ENCODE peak calls at places on chromosomes 16 and 17, in five cellular contexts. One of them, this sample, is unnamed.

GRCh38 chr16:4293822-4294457 is 21.1 kb upstream of the TFAP4 start:
- DNase-seq in H1: peak; percentile 82
- DNase-seq in trophoblast cell: no peak
- DNase-seq in H9: peak; percentile 91
- DNase-seq in mesenchymal stem cell: peak; percentile 88
- DNase-seq in this sample: no peak

GRCh38 chr16:104828-105374 is 26.9 kb downstream of the MPG start:
- DNase-seq in H1: no peak
- DNase-seq in trophoblast cell: no peak
- DNase-seq in H9: no peak
- DNase-seq in mesenchymal stem cell: no peak
- DNase-seq in this sample: no peak

GRCh38 chr17:65123757-65124675 is 13.2 kb upstream of the RGS9 start:
- DNase-seq in H1: no peak
- DNase-seq in trophoblast cell: no peak
- DNase-seq in H9: no peak
- DNase-seq in mesenchymal stem cell: peak; percentile 33
- DNase-seq in this sample: no peak

GRCh38 chr17:49343273-49343672 is 18.8 kb downstream of the ZNF652 start:
- DNase-seq in H1: no peak
- DNase-seq in trophoblast cell: no peak
- DNase-seq in H9: no peak
- DNase-seq in mesenchymal stem cell: peak; percentile 41
- DNase-seq in this sample: no peak

GRCh38 chr17:74024871-74025531 is 178.5 kb upstream of the RPL38 start:
- DNase-seq in H1: no peak
- DNase-seq in trophoblast cell: no peak
- DNase-seq in H9: no peak
- DNase-seq in mesenchymal stem cell: no peak
- DNase-seq in this sample: peak; percentile 69

GRCh38 chr16:72928089-72928981 is 119.6 kb downstream of the ZFHX3 start:
- DNase-seq in H1: no peak
- DNase-seq in trophoblast cell: peak; percentile 47
- DNase-seq in H9: no peak
- DNase-seq in mesenchymal stem cell: no peak
- DNase-seq in this sample: no peak

GRCh38 chr16:85176541-85177447 is 64.5 kb upstream of the CIBAR2 start:
- DNase-seq in H1: no peak
- DNase-seq in trophoblast cell: no peak
- DNase-seq in H9: no peak
- DNase-seq in mesenchymal stem cell: no peak
- DNase-seq in this sample: no peak

GRCh38 chr17:40259505-40259904 is 28.2 kb upstream of the CDC6 start:
- DNase-seq in H1: no peak
- DNase-seq in trophoblast cell: no peak
- DNase-seq in H9: no peak
- DNase-seq in mesenchymal stem cell: no peak
- DNase-seq in this sample: no peak

GRCh38 chr17:2275722-2276121 is 27.9 kb downstream of the SMG6 start:
- DNase-seq in H1: no peak
- DNase-seq in trophoblast cell: no peak
- DNase-seq in H9: no peak
- DNase-seq in mesenchymal stem cell: no peak
- DNase-seq in this sample: no peak

GRCh38 chr17:57357830-57358426 is 101.6 kb downstream of the MSI2 start:
- DNase-seq in H1: no peak
- DNase-seq in trophoblast cell: peak; percentile 97
- DNase-seq in H9: no peak
- DNase-seq in mesenchymal stem cell: no peak
- DNase-seq in this sample: no peak

GRCh38 chr17:57574040-57574513 is 171.0 kb downstream of the CCDC182 start:
- DNase-seq in H1: no peak
- DNase-seq in trophoblast cell: no peak
- DNase-seq in H9: no peak
- DNase-seq in mesenchymal stem cell: no peak
- DNase-seq in this sample: no peak

GRCh38 chr17:28405632-28406477 is at the start of gene SLC46A1:
- DNase-seq in H1: peak; percentile 87
- DNase-seq in trophoblast cell: peak; percentile 73
- DNase-seq in H9: peak; percentile 89
- DNase-seq in mesenchymal stem cell: peak; percentile 22
- DNase-seq in this sample: no peak

GRCh38 chr17:16464641-16465312 is 27.2 kb downstream of the LRRC75A start:
- DNase-seq in H1: no peak
- DNase-seq in trophoblast cell: no peak
- DNase-seq in H9: peak; percentile 31
- DNase-seq in mesenchymal stem cell: no peak
- DNase-seq in this sample: no peak

GRCh38 chr16:566475-567361 is at the start of gene NHLRC4:
- DNase-seq in H1: no peak
- DNase-seq in trophoblast cell: peak; percentile 62
- DNase-seq in H9: peak; percentile 86
- DNase-seq in mesenchymal stem cell: peak; percentile 71
- DNase-seq in this sample: no peak

GRCh38 chr16:79269211-79269863 is 331.2 kb downstream of the MAF start:
- DNase-seq in H1: no peak
- DNase-seq in trophoblast cell: no peak
- DNase-seq in H9: no peak
- DNase-seq in mesenchymal stem cell: no peak
- DNase-seq in this sample: no peak

GRCh38 chr16:79651363-79651762 is 50.8 kb upstream of the MAF start:
- DNase-seq in H1: no peak
- DNase-seq in trophoblast cell: no peak
- DNase-seq in H9: no peak
- DNase-seq in mesenchymal stem cell: peak; percentile 71
- DNase-seq in this sample: no peak

GRCh38 chr17:77287432-77288068 is 146.8 kb downstream of the SEC14L1 start:
- DNase-seq in H1: no peak
- DNase-seq in trophoblast cell: peak; percentile 57
- DNase-seq in H9: peak; percentile 83
- DNase-seq in mesenchymal stem cell: peak; percentile 96
- DNase-seq in this sample: no peak

GRCh38 chr16:64428463-64428862 is 693.4 kb downstream of the CDH11 start:
- DNase-seq in H1: no peak
- DNase-seq in trophoblast cell: no peak
- DNase-seq in H9: no peak
- DNase-seq in mesenchymal stem cell: peak; percentile 56
- DNase-seq in this sample: no peak

GRCh38 chr16:48408688-48409087 is 23.5 kb upstream of the SIAH1 start:
- DNase-seq in H1: no peak
- DNase-seq in trophoblast cell: no peak
- DNase-seq in H9: no peak
- DNase-seq in mesenchymal stem cell: peak; percentile 73
- DNase-seq in this sample: no peak

GRCh38 chr17:50021681-50022370 is 26.8 kb upstream of the DLX3 start:
- DNase-seq in H1: no peak
- DNase-seq in trophoblast cell: no peak
- DNase-seq in H9: no peak
- DNase-seq in mesenchymal stem cell: no peak
- DNase-seq in this sample: no peak

GRCh38 chr16:20243731-20244281 is 83.5 kb downstream of the GP2 start:
- DNase-seq in H1: no peak
- DNase-seq in trophoblast cell: no peak
- DNase-seq in H9: no peak
- DNase-seq in mesenchymal stem cell: no peak
- DNase-seq in this sample: no peak

GRCh38 chr16:11394593-11394960 is 49.3 kb downstream of the RMI2 start:
- DNase-seq in H1: no peak
- DNase-seq in trophoblast cell: no peak
- DNase-seq in H9: no peak
- DNase-seq in mesenchymal stem cell: no peak
- DNase-seq in this sample: no peak
- H2BK12ac ChIP-seq in H1: no peak overlapping the region
- H2BK12ac ChIP-seq in trophoblast cell: no peak overlapping the region
- H2BK12ac ChIP-seq in H9: no peak overlapping the region
- H2BK12ac ChIP-seq in mesenchymal stem cell: no peak overlapping the region
- H2BK12ac ChIP-seq in this sample: no peak overlapping the region

DNA sequence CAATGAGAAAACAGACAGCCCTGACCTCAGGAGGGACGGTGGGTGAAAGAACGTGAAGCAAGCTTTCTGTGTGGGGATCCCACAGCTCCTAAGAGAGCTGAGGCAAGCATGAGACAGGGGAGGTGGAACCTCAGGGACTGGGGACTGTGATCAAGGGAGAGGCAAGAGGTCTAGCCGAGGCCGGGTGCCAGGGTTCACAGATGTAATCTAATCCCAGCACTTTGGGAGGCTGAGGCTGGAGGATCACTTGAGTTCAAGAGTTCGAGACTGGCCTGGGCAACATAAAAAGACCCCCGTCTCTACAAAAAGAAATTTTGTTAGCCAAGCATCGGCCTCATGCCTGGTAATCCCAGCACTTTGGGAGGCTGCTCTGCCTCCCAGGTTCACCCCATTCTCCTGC is 4.5 kb upstream of the ADAM11 start:
- DNase-seq in H1: no peak
- DNase-seq in trophoblast cell: no peak
- DNase-seq in H9: no peak
- DNase-seq in mesenchymal stem cell: no peak
- DNase-seq in this sample: no peak
- H2BK12ac ChIP-seq in H1: no peak overlapping the region
- H2BK12ac ChIP-seq in trophoblast cell: no peak overlapping the region
- H2BK12ac ChIP-seq in H9: no peak overlapping the region
- H2BK12ac ChIP-seq in mesenchymal stem cell: no peak overlapping the region
- H2BK12ac ChIP-seq in this sample: no peak overlapping the region

DNA sequence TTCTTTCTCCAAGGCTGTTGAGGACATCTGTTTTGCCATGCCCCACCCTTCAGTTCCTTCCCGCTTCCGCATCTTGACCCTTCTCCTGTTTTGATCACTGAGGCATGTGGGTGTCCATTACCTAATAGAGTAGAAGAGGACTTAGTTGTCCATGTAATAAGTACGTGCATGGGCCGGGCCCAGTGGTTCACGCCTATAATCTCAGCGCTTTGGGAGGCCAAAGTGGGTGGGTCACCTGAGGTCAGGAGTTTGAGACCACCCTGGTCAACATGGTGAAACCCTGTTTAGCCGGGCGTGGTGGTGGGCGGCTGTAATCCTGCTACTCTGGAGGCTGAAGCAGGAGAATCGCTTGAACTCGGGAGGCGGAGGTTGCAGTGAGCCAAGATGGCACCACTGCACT is 637.8 kb upstream of the EEF2KMT start:
- DNase-seq in H1: no peak
- DNase-seq in trophoblast cell: no peak
- DNase-seq in H9: no peak
- DNase-seq in mesenchymal stem cell: no peak
- DNase-seq in this sample: no peak
- H2BK12ac ChIP-seq in H1: no peak overlapping the region
- H2BK12ac ChIP-seq in trophoblast cell: no peak overlapping the region
- H2BK12ac ChIP-seq in H9: no peak overlapping the region
- H2BK12ac ChIP-seq in mesenchymal stem cell: no peak overlapping the region
- H2BK12ac ChIP-seq in this sample: no peak overlapping the region

DNA sequence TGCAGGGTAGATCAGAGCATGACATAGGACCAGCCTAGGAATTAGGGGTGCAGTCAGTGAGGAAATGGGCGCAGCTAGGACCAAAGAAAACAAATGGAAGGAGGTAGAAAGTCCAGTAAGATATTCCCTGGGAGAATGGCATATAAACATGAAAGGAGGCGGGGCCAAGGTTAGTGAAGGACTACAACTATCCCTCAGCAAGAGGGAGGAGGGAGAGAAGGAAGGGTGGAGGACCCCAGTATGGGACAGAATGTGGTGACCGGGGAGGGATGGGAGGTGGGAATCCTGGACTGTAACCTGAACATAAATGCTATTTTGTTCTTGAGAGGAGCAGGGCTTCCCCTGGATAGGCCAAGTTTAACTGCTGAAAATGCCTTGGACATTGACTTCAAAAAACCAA is 22.8 kb downstream of the ITGB3 start:
- DNase-seq in H1: no peak
- DNase-seq in trophoblast cell: no peak
- DNase-seq in H9: no peak
- DNase-seq in mesenchymal stem cell: no peak
- DNase-seq in this sample: no peak
- H2BK12ac ChIP-seq in H1: peak overlapping the region; percentile 93
- H2BK12ac ChIP-seq in trophoblast cell: peak overlapping the region; percentile 84
- H2BK12ac ChIP-seq in H9: no peak overlapping the region
- H2BK12ac ChIP-seq in mesenchymal stem cell: peak overlapping the region; percentile 98
- H2BK12ac ChIP-seq in this sample: peak overlapping the region; percentile 75

GRCh38 chr16:56888806-56889205 is 23.8 kb downstream of the SLC12A3 start:
- DNase-seq in H1: no peak
- DNase-seq in trophoblast cell: no peak
- DNase-seq in H9: no peak
- DNase-seq in mesenchymal stem cell: no peak
- DNase-seq in this sample: no peak

GRCh38 chr16:56884026-56884582 is 19.1 kb downstream of the SLC12A3 start:
- DNase-seq in H1: no peak
- DNase-seq in trophoblast cell: no peak
- DNase-seq in H9: no peak
- DNase-seq in mesenchymal stem cell: no peak
- DNase-seq in this sample: no peak

GRCh38 chr16:56886826-56887225 is 21.8 kb downstream of the SLC12A3 start:
- DNase-seq in H1: no peak
- DNase-seq in trophoblast cell: no peak
- DNase-seq in H9: no peak
- DNase-seq in mesenchymal stem cell: no peak
- DNase-seq in this sample: no peak

GRCh38 chr16:56885446-56886162 is 20.6 kb downstream of the SLC12A3 start:
- DNase-seq in H1: no peak
- DNase-seq in trophoblast cell: no peak
- DNase-seq in H9: no peak
- DNase-seq in mesenchymal stem cell: no peak
- DNase-seq in this sample: no peak

GRCh38 chr16:56886296-56886695 is 21.3 kb downstream of the SLC12A3 start:
- DNase-seq in H1: no peak
- DNase-seq in trophoblast cell: no peak
- DNase-seq in H9: no peak
- DNase-seq in mesenchymal stem cell: no peak
- DNase-seq in this sample: no peak
- H2BK12ac ChIP-seq in H1: no peak overlapping the region
- H2BK12ac ChIP-seq in trophoblast cell: no peak overlapping the region
- H2BK12ac ChIP-seq in H9: no peak overlapping the region
- H2BK12ac ChIP-seq in mesenchymal stem cell: no peak overlapping the region
- H2BK12ac ChIP-seq in this sample: no peak overlapping the region